ENCODE peak calls at places on chromosomes 1 and 21, in nine cellular contexts. Y, K, N, T, U, M, Z, W and H are unnamed samples.

GRCh38 chr1:178644308-178645120 is 80.5 kb upstream of the RALGPS2 start:
- DNase-seq in Y (peak; percentile 79), K (no peak), N (no peak), T (no peak), U (no peak), M (no peak), Z (no peak), W (no peak), H (peak; percentile 52)

GRCh38 chr1:65174585-65174984 is 26.6 kb downstream of the AK4 start:
- DNase-seq in Y (no peak), K (peak; percentile 46), N (no peak), T (peak; percentile 92), U (peak; percentile 87), M (peak; percentile 99), Z (peak; percentile 69), W (peak; percentile 97), H (peak; percentile 86)

GRCh38 chr1:213292653-213293052 is 241.6 kb downstream of the RPS6KC1 start:
- DNase-seq in Y (no peak), K (no peak), N (no peak), T (no peak), U (no peak), M (no peak), Z (no peak), W (no peak), H (no peak)

GRCh38 chr1:8133657-8134430 is 107.7 kb upstream of the ERRFI1 start:
- DNase-seq in Y (peak; percentile 42), K (peak; percentile 90), N (no peak), T (peak; percentile 70), U (peak; percentile 78), M (peak; percentile 94), Z (no peak), W (peak; percentile 98), H (peak; percentile 52)

GRCh38 chr1:180168786-180169640 is 14.3 kb downstream of the QSOX1 start:
- DNase-seq in Y (peak; percentile 84), K (no peak), N (peak; percentile 32), T (no peak), U (no peak), M (no peak), Z (no peak), W (no peak), H (no peak)

GRCh38 chr1:22709891-22710687 is 550 bp upstream of the EPHB2 start:
- DNase-seq in Y (peak; percentile 66), K (peak; percentile 78), N (peak; percentile 69), T (peak; percentile 16), U (no peak), M (peak; percentile 26), Z (peak; percentile 60), W (peak; percentile 59), H (no peak)

GRCh38 chr1:21625390-21626190 is 43.6 kb downstream of the RAP1GAP start:
- DNase-seq in Y (no peak), K (no peak), N (no peak), T (no peak), U (no peak), M (no peak), Z (no peak), W (no peak), H (no peak)

GRCh38 chr1:91885716-91886506 is at the start of gene TGFBR3:
- DNase-seq in Y (peak; percentile 94), K (peak; percentile 96), N (peak; percentile 86), T (peak; percentile 73), U (peak; percentile 51), M (peak; percentile 55), Z (peak; percentile 92), W (peak; percentile 91), H (peak; percentile 53)

GRCh38 chr1:183259886-183260285 is 73.8 kb downstream of the LAMC2 start:
- DNase-seq in Y (no peak), K (no peak), N (no peak), T (no peak), U (no peak), M (no peak), Z (no peak), W (no peak), H (no peak)

GRCh38 chr1:17108786-17109185 is 10.5 kb downstream of the PADI2 start:
- DNase-seq in Y (no peak), K (no peak), N (no peak), T (no peak), U (no peak), M (no peak), Z (no peak), W (no peak), H (no peak)

GRCh38 chr1:232302376-232303049 is 327.4 kb downstream of the SIPA1L2 start:
- DNase-seq in Y (no peak), K (no peak), N (no peak), T (no peak), U (no peak), M (no peak), Z (no peak), W (no peak), H (no peak)

GRCh38 chr1:241208910-241209414 is 148.0 kb downstream of the RGS7 start:
- DNase-seq in Y (no peak), K (no peak), N (no peak), T (no peak), U (no peak), M (no peak), Z (no peak), W (no peak), H (no peak)

GRCh38 chr1:36994863-36995262 is 39.5 kb downstream of the GRIK3 start:
- DNase-seq in Y (no peak), K (no peak), N (no peak), T (no peak), U (no peak), M (no peak), Z (no peak), W (no peak), H (no peak)

GRCh38 chr1:221117133-221117532 is 237.9 kb downstream of the HLX start:
- DNase-seq in Y (no peak), K (no peak), N (no peak), T (no peak), U (no peak), M (no peak), Z (no peak), W (peak; percentile 65), H (no peak)

GRCh38 chr1:107184888-107185287 is 44.0 kb downstream of the NTNG1 start:
- DNase-seq in Y (no peak), K (no peak), N (no peak), T (no peak), U (no peak), M (no peak), Z (no peak), W (no peak), H (no peak)

DNA sequence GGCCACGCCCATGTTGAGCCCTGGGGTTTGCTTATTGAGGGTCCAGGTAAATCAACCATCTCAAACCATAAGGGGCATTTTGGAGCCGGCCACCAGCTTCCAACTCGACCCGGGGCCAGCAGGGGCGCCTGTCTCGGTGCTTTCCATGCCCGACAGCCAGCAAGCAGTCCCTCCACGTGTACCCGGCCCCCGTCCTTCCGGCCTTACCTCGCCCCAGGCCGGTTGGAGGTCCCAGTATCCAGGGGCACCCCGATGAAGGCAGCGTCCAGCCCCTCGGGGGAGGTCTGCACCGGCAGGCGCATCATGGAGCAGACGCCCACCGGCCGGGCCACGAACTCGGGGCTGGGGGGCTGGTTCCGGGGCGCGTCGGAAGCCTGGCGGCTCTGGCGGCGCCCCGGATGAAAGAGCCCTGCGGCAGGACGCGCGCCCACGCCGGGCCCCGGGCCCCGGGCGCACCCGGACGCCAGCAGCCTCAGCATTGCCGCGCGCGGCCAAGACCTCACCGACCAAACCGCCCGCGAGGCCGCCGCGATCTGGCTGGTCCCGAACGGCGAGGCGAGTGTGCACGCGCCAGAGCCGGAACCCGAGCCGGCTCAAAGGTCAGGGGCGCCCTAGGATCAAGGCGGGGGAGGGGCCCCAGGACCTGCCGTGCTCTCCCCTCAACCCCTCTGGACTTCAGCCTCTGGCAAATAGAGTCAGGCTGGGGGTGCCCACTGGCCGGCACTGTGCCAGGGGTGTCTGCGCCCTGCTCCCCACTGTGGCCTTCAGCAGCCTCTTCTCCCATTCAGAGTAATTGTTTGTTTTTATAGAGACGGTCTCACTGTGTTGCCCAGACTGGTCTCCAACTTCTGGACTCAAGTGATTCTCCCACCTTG is at the start of gene AGMAT:
- DNase-seq in Y (peak; percentile 21), K (no peak), N (no peak), T (no peak), U (no peak), M (no peak), Z (no peak), W (no peak), H (no peak)
- H3K4me3 ChIP-seq in Y (peak within 1 kb of the TSS; percentile 64), K (peak within 1 kb of the TSS; percentile 48), N (peak within 1 kb of the TSS; percentile 67), T (peak within 1 kb of the TSS; percentile 43), U (peak within 1 kb of the TSS; percentile 40), M (peak within 1 kb of the TSS; percentile 41), Z (peak within 1 kb of the TSS; percentile 36), W (peak within 1 kb of the TSS; percentile 40), H (peak within 1 kb of the TSS; percentile 48)

DNA sequence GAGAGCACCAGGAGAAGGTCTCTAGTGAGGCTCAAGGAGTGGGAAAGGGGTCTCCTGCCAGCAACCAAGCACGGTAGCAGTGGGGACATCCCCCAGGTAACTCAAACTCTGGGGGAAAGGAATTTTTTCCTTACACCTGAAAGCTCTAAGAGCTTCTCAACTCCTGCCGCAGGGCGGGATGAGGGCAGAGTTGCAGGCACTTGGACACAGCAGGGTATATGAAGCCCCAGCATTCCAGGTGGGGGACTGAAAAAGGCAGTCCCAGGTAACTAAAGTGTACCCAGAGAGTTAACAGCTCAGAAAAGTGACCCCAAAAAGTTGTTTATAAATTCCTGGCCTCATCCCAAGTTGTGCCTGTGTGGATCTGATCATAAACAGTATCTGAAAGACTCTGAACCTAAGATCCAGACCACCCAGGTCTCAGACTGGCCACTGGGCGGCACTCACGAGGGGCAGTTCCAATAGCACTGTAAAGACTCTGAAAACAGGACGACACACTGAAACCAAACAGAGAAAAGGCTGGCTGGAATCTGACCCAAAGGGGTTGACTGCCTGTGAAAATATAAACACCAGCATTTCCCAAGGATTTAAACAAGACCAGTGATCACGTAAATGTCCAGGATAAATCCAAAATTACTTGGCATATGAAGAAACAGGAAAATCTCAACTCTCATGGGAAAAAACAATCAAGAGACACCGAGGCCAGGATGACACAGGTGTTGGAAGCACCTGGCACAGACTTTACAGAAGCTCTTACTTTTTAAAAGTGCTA is 47.5 kb downstream of the HSF2BP start:
- DNase-seq in Y (peak; percentile 69), K (peak; percentile 81), N (no peak), T (no peak), U (no peak), M (peak; percentile 54), Z (peak; percentile 51), W (peak; percentile 82), H (peak; percentile 62)
- TF ChIP-seq CTCF in Y (peak; percentile 61), K (peak; percentile 60), N (peak; percentile 68), T (peak; percentile 80), U (peak; percentile 80), M (peak; percentile 93), Z (peak; percentile 56), W (peak; percentile 91), H (peak; percentile 91)

DNA sequence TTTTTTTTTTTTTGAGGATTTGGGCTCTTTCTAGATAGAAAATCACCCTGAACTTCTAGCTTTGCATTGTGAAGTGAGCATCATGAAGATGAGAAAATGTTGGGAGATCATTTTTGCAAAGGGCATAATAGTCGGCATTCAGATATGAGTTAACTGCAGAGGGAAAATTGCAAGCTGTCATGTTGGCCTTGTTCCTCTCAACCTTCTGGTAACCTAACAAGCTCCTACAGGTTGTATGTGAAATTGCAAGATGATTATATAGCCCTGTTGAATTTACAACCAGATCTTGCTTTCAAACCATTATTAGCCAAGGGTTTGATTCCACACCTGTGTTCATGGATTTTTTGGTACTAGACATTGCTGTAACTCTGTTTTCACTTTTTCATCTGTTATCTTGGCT is 2.2 kb downstream of the ELOA start:
- DNase-seq in Y (peak; percentile 54), K (no peak), N (no peak), T (no peak), U (no peak), M (no peak), Z (no peak), W (peak; percentile 18), H (no peak)
- H3K4me3 ChIP-seq in Y (peak overlapping the region; percentile 98), K (no peak overlapping the region), N (peak overlapping the region; percentile 97), T (no peak overlapping the region), U (no peak overlapping the region), M (no peak overlapping the region), Z (no peak overlapping the region), W (no peak overlapping the region), H (no peak overlapping the region)

GRCh38 chr1:19311931-19312781 is at the start of the genes AKR7A2 and SLC66A1:
- DNase-seq in Y (peak; percentile 94), K (peak; percentile 93), N (peak; percentile 93), T (peak; percentile 48), U (peak; percentile 56), M (peak; percentile 71), Z (peak; percentile 92), W (peak; percentile 90), H (peak; percentile 64)
- TF ChIP-seq CTCF in Y (no peak), K (no peak), N (peak; percentile 45), T (no peak), U (peak; percentile 14), M (no peak), Z (peak; percentile 5), W (no peak), H (no peak)